ENCODE peak calls at places on chromosome 22, in seven cellular contexts. X is Right ventricle myocardium superior; Q is mucosa of descending colon; N is heart right ventricle; V is CD8-positive, alpha-beta T cell; L is WTC11; J is Right ventricle myocardium inferior. Y is an unnamed sample.

GRCh38 chr22:39448205-39449054 is 8.4 kb upstream of the MGAT3 start:
- ATAC-seq in X (no peak), Q (peak; percentile 7), N (no peak), V (no peak), L (no peak), J (no peak), Y (no peak)

GRCh38 chr22:17820879-17821439 is 46.7 kb upstream of the BID start:
- ATAC-seq in X (no peak), Q (no peak), N (no peak), V (no peak), L (no peak), J (no peak), Y (no peak)

GRCh38 chr22:17269607-17270261 is 50.5 kb upstream of the ADA2 start:
- ATAC-seq in X (no peak), Q (peak; percentile 55), N (no peak), V (no peak), L (no peak), J (no peak), Y (no peak)

GRCh38 chr22:21823740-21824438 is 43.6 kb downstream of the MAPK1 start:
- ATAC-seq in X (peak; percentile 41), Q (no peak), N (peak; percentile 61), V (no peak), L (no peak), J (no peak), Y (peak; percentile 95)

GRCh38 chr22:29257751-29258181 is 10.0 kb downstream of the RHBDD3 start:
- ATAC-seq in X (no peak), Q (no peak), N (no peak), V (no peak), L (no peak), J (no peak), Y (no peak)

GRCh38 chr22:42959472-42960145 is 55.3 kb downstream of the PACSIN2 start:
- ATAC-seq in X (peak; percentile 89), Q (peak; percentile 87), N (peak; percentile 86), V (no peak), L (peak; percentile 25), J (peak; percentile 89), Y (peak; percentile 90)

GRCh38 chr22:17213976-17214375 is 5.3 kb downstream of the ADA2 start:
- ATAC-seq in X (peak; percentile 78), Q (peak; percentile 79), N (no peak), V (peak; percentile 45), L (peak; percentile 70), J (peak; percentile 62), Y (peak; percentile 58)

GRCh38 chr22:20573176-20573829 is 65.9 kb downstream of the MED15 start:
- ATAC-seq in X (no peak), Q (no peak), N (no peak), V (no peak), L (no peak), J (no peak), Y (no peak)

GRCh38 chr22:45785458-45785857 is 113.8 kb downstream of the ATXN10 start:
- ATAC-seq in X (no peak), Q (peak; percentile 79), N (no peak), V (no peak), L (no peak), J (no peak), Y (peak; percentile 52)

GRCh38 chr22:37485714-37486223 is 415 bp downstream of the MFNG start:
- ATAC-seq in X (no peak), Q (peak; percentile 5), N (no peak), V (peak; percentile 4), L (peak; percentile 9), J (no peak), Y (no peak)

GRCh38 chr22:38761202-38762162 is 5.7 kb upstream of the SUN2 start:
- ATAC-seq in X (no peak), Q (no peak), N (no peak), V (no peak), L (no peak), J (no peak), Y (no peak)

GRCh38 chr22:36734171-36735058 is 30.9 kb upstream of the CACNG2 start:
- ATAC-seq in X (no peak), Q (no peak), N (no peak), V (no peak), L (no peak), J (no peak), Y (peak; percentile 45)

GRCh38 chr22:20090730-20091240 is 10.7 kb downstream of the DGCR8 start:
- ATAC-seq in X (no peak), Q (no peak), N (no peak), V (peak; percentile 27), L (no peak), J (no peak), Y (no peak)

GRCh38 chr22:37784829-37785495 is 22.8 kb upstream of the GCAT start:
- ATAC-seq in X (peak; percentile 33), Q (peak; percentile 89), N (no peak), V (no peak), L (no peak), J (no peak), Y (no peak)

GRCh38 chr22:32771761-32772160 is 29.7 kb upstream of the TIMP3 start:
- ATAC-seq in X (peak; percentile 39), Q (no peak), N (peak; percentile 67), V (no peak), L (no peak), J (peak; percentile 45), Y (no peak)

GRCh38 chr22:45880091-45880651 is 96.8 kb downstream of the WNT7B start:
- ATAC-seq in X (no peak), Q (no peak), N (no peak), V (no peak), L (no peak), J (no peak), Y (no peak)

GRCh38 chr22:17897864-17898263 is 123.6 kb upstream of the BID start:
- ATAC-seq in X (no peak), Q (no peak), N (no peak), V (no peak), L (no peak), J (no peak), Y (no peak)

GRCh38 chr22:36617694-36618522 is 85.6 kb downstream of the CACNG2 start:
- ATAC-seq in X (no peak), Q (no peak), N (no peak), V (no peak), L (no peak), J (no peak), Y (no peak)